ENCODE peak calls at places on chromosomes 5 and 9, in four cellular contexts. Q is NCI-H774, Y is fibroblast of pulmonary artery, P is psoas muscle. G is an unnamed sample.
A peak's percentile ranks its signal among the peaks of the same experiment; 100 is the strongest.

GRCh38 chr5:123157797-123158528 is 68.9 kb downstream of the PRDM6 start:
- DNase-seq in Q (no peak), Y (peak; percentile 59), P (no peak), G (no peak)

GRCh38 chr5:85010014-85010562 is 625.4 kb upstream of the EDIL3 start:
- DNase-seq in Q (no peak), Y (no peak), P (no peak), G (no peak)

GRCh38 chr5:66337827-66338226 is 193.7 kb downstream of the SREK1 start:
- DNase-seq in Q (no peak), Y (no peak), P (no peak), G (no peak)

GRCh38 chr5:121024416-121025311 is 560.6 kb downstream of the PRR16 start:
- DNase-seq in Q (no peak), Y (no peak), P (no peak), G (no peak)

GRCh38 chr5:131974622-131974955 is 29.1 kb upstream of the MEIKIN start:
- DNase-seq in Q (no peak), Y (no peak), P (no peak), G (no peak)

GRCh38 chr5:148237795-148238194 is 530 bp upstream of the MARCOL start:
- DNase-seq in Q (no peak), Y (no peak), P (no peak), G (no peak)

GRCh38 chr5:127440831-127441230 is 76.6 kb upstream of the PRRC1 start:
- DNase-seq in Q (no peak), Y (no peak), P (no peak), G (no peak)

GRCh38 chr5:121725450-121725849 is 126.2 kb upstream of the FTMT start:
- DNase-seq in Q (no peak), Y (no peak), P (no peak), G (no peak)

GRCh38 chr9:114452219-114453169 is 52.8 kb downstream of the WHRN start:
- DNase-seq in Q (peak; percentile 61), Y (no peak), P (no peak), G (peak; percentile 53)

GRCh38 chr5:98121036-98121936 is 652.2 kb upstream of the RGMB start:
- DNase-seq in Q (no peak), Y (no peak), P (no peak), G (no peak)

GRCh38 chr9:137070906-137071275 is 534 bp upstream of the SAPCD2 start:
- DNase-seq in Q (no peak), Y (no peak), P (no peak), G (no peak)

GRCh38 chr5:120684749-120685415 is 220.8 kb downstream of the PRR16 start:
- DNase-seq in Q (no peak), Y (no peak), P (no peak), G (no peak)

GRCh38 chr9:68547417-68547816 is 6.7 kb upstream of the TMEM252 start:
- DNase-seq in Q (no peak), Y (no peak), P (no peak), G (no peak)

GRCh38 chr9:136821333-136822031 is 13.7 kb downstream of the RABL6 start:
- DNase-seq in Q (no peak), Y (peak; percentile 37), P (no peak), G (no peak)

GRCh38 chr9:109466623-109467590 is 31.2 kb downstream of the PTPN3 start:
- DNase-seq in Q (no peak), Y (peak; percentile 46), P (no peak), G (no peak)

GRCh38 chr5:124318661-124319060 is 427.8 kb downstream of the ZNF608 start:
- DNase-seq in Q (no peak), Y (no peak), P (no peak), G (no peak)

GRCh38 chr5:64318175-64318574 is 152.5 kb downstream of the RNF180 start:
- DNase-seq in Q (no peak), Y (no peak), P (no peak), G (no peak)

GRCh38 chr5:132190161-132190817 is 37.4 kb downstream of the P4HA2 start:
- DNase-seq in Q (peak; percentile 13), Y (peak; percentile 81), P (no peak), G (peak; percentile 56)

GRCh38 chr5:150412319-150413175 is at the start of gene CD74:
- DNase-seq in Q (no peak), Y (peak; percentile 23), P (peak; percentile 75), G (no peak)

GRCh38 chr5:43315697-43316096 is 2.5 kb upstream of the HMGCS1 start:
- DNase-seq in Q (no peak), Y (no peak), P (no peak), G (no peak)

GRCh38 chr5:125413861-125414260 is 667.4 kb upstream of the ZNF608 start:
- DNase-seq in Q (no peak), Y (no peak), P (no peak), G (no peak)

GRCh38 chr9:33136721-33137120 is 30.4 kb downstream of the B4GALT1 start:
- DNase-seq in Q (no peak), Y (no peak), P (no peak), G (no peak)

GRCh38 chr9:124045076-124045829 is 33.7 kb downstream of the LHX2 start:
- DNase-seq in Q (no peak), Y (peak; percentile 76), P (peak; percentile 67), G (peak; percentile 24)

GRCh38 chr5:132499440-132500243 is 9.1 kb upstream of the IRF1 start:
- DNase-seq in Q (no peak), Y (no peak), P (no peak), G (no peak)

GRCh38 chr5:143775258-143775657 is 36.7 kb upstream of the HMHB1 start:
- DNase-seq in Q (no peak), Y (peak; percentile 47), P (no peak), G (no peak)

GRCh38 chr5:111859533-111860270 is 102.7 kb upstream of the NREP start:
- DNase-seq in Q (no peak), Y (peak; percentile 98), P (no peak), G (no peak)

GRCh38 chr5:143449772-143450171 is 46.3 kb upstream of the NR3C1 start:
- DNase-seq in Q (no peak), Y (no peak), P (no peak), G (no peak)

GRCh38 chr5:89282038-89282831 is 399.3 kb upstream of the MEF2C start:
- DNase-seq in Q (no peak), Y (no peak), P (no peak), G (no peak)

GRCh38 chr5:97388794-97389193 is 205.7 kb upstream of the RIOK2 start:
- DNase-seq in Q (no peak), Y (no peak), P (no peak), G (no peak)

GRCh38 chr9:135305546-135306180 is 173.9 kb upstream of the PPP1R26 start:
- DNase-seq in Q (no peak), Y (no peak), P (no peak), G (no peak)

GRCh38 chr9:21028476-21028875 is 3.0 kb downstream of the HACD4 start:
- DNase-seq in Q (no peak), Y (no peak), P (no peak), G (no peak)

GRCh38 chr5:95668216-95668615 is 14.6 kb downstream of the SPATA9 start:
- DNase-seq in Q (no peak), Y (peak; percentile 55), P (no peak), G (no peak)

GRCh38 chr5:37889612-37890317 is 49.9 kb upstream of the GDNF start:
- DNase-seq in Q (no peak), Y (no peak), P (no peak), G (no peak)

GRCh38 chr5:32017638-32018429 is 156.3 kb downstream of the GOLPH3 start:
- DNase-seq in Q (no peak), Y (peak; percentile 66), P (no peak), G (no peak)

GRCh38 chr5:74174366-74174765 is 466.2 kb downstream of the ENC1 start:
- DNase-seq in Q (no peak), Y (no peak), P (no peak), G (no peak)

GRCh38 chr9:131503626-131504465 is 1.1 kb downstream of the POMT1 start:
- DNase-seq in Q (no peak), Y (no peak), P (no peak), G (no peak)

G was measured in NCI-H2029.